ENCODE peak calls at places on chromosomes 3 and 15, in four cellular contexts. Z is upper lobe of right lung, C is progenitor cell of endocrine pancreas, I is neural crest cell. P is an unnamed sample.

GRCh38 chr3:114226313-114226712 is 11.1 kb downstream of the ZNF80 start:
- DNase-seq in Z (no peak), C (no peak), I (no peak), P (no peak)

GRCh38 chr15:88021601-88022000 is 234.9 kb downstream of the NTRK3 start:
- DNase-seq in Z (no peak), C (no peak), I (no peak), P (no peak)

GRCh38 chr15:37289109-37289765 is 188.9 kb upstream of the MEIS2 start:
- DNase-seq in Z (no peak), C (no peak), I (no peak), P (peak; percentile 25)

GRCh38 chr3:197224034-197224444 is 74.4 kb downstream of the DLG1 start:
- DNase-seq in Z (no peak), C (no peak), I (no peak), P (no peak)

GRCh38 chr3:98584563-98584962 is 8.8 kb downstream of the CPOX start:
- DNase-seq in Z (no peak), C (no peak), I (no peak), P (no peak)

GRCh38 chr3:133864616-133865015 is 31.1 kb downstream of the RAB6B start:
- DNase-seq in Z (peak; percentile 34), C (no peak), I (no peak), P (no peak)

GRCh38 chr15:57554063-57554820 is 37.5 kb upstream of the MYZAP start:
- DNase-seq in Z (no peak), C (no peak), I (no peak), P (no peak)

GRCh38 chr15:90583471-90584252 is 53.9 kb downstream of the CRTC3 start:
- DNase-seq in Z (no peak), C (no peak), I (no peak), P (no peak)

GRCh38 chr3:123723527-123724168 is 138.8 kb upstream of the HACD2 start:
- DNase-seq in Z (no peak), C (peak; percentile 48), I (peak; percentile 64), P (peak; percentile 70)

GRCh38 chr3:46979958-46980497 is 562 bp downstream of the NBEAL2 start:
- DNase-seq in Z (peak; percentile 75), C (no peak), I (no peak), P (no peak)

GRCh38 chr3:180679178-180680096 is at the start of gene CCDC39:
- DNase-seq in Z (peak; percentile 84), C (peak; percentile 76), I (peak; percentile 77), P (peak; percentile 83)

GRCh38 chr3:79414821-79415220 is 353.0 kb downstream of the ROBO1 start:
- DNase-seq in Z (no peak), C (no peak), I (no peak), P (no peak)

GRCh38 chr15:41936649-41937567 is 35.4 kb downstream of the EHD4 start:
- DNase-seq in Z (no peak), C (no peak), I (no peak), P (peak; percentile 64)

GRCh38 chr15:80174017-80174746 is 21.4 kb downstream of the FAH start:
- DNase-seq in Z (no peak), C (no peak), I (no peak), P (no peak)

GRCh38 chr3:7709383-7710082 is 792.1 kb upstream of the LMCD1 start:
- DNase-seq in Z (no peak), C (no peak), I (no peak), P (no peak)

P was measured in endothelial cell.